ENCODE peak calls at places on chromosomes 1 and 21, in six cellular contexts. W is astrocyte of the spinal cord, Y is T-helper 2 cell, B is NCI-H2081, F is KG1, Z is endothelial cell. P is an unnamed sample.

GRCh38 chr1:84693774-84694173 is 3.5 kb upstream of the SSX2IP start:
- DNase-seq in W (no peak), Y (no peak), B (no peak), F (no peak), Z (no peak), P (no peak)

GRCh38 chr1:15154480-15155036 is 1.0 kb downstream of the TMEM51 start:
- DNase-seq in W (no peak), Y (no peak), B (no peak), F (no peak), Z (peak), P (peak)

GRCh38 chr1:64121766-64122385 is 81.5 kb upstream of the UBE2U start:
- DNase-seq in W (no peak), Y (no peak), B (no peak), F (no peak), Z (no peak), P (no peak)

GRCh38 chr1:172005856-172006255 is 164.6 kb downstream of the DNM3 start:
- DNase-seq in W (peak), Y (no peak), B (no peak), F (no peak), Z (no peak), P (no peak)

GRCh38 chr21:45184869-45185268 is 102.8 kb downstream of the POFUT2 start:
- DNase-seq in W (no peak), Y (no peak), B (no peak), F (no peak), Z (no peak), P (no peak)

GRCh38 chr1:63679076-63679475 is 85.9 kb downstream of the PGM1 start:
- DNase-seq in W (peak), Y (no peak), B (no peak), F (no peak), Z (no peak), P (no peak)

GRCh38 chr1:20137055-20137454 is 2.1 kb upstream of the PLA2G2F start:
- DNase-seq in W (no peak), Y (no peak), B (no peak), F (no peak), Z (no peak), P (no peak)

GRCh38 chr1:31765041-31765467 is 914 bp upstream of the ADGRB2 start:
- DNase-seq in W (no peak), Y (no peak), B (peak), F (no peak), Z (peak), P (no peak)

GRCh38 chr1:4095466-4095865 is 195.4 kb upstream of the C1orf174 start:
- DNase-seq in W (no peak), Y (no peak), B (no peak), F (no peak), Z (no peak), P (no peak)

GRCh38 chr1:85465099-85465790 is at the start of gene DDAH1:
- DNase-seq in W (peak), Y (no peak), B (peak), F (no peak), Z (peak), P (peak)

GRCh38 chr1:219488275-219488674 is 124.6 kb downstream of the ZC3H11B start:
- DNase-seq in W (no peak), Y (no peak), B (no peak), F (no peak), Z (no peak), P (no peak)

GRCh38 chr21:36910581-36911307 is 55.7 kb downstream of the HLCS start:
- DNase-seq in W (peak), Y (no peak), B (no peak), F (no peak), Z (no peak), P (no peak)

GRCh38 chr1:192702212-192702993 is 66.5 kb downstream of the RGS13 start:
- DNase-seq in W (peak), Y (no peak), B (no peak), F (no peak), Z (no peak), P (no peak)

GRCh38 chr21:34900376-34900775 is 148.7 kb downstream of the RUNX1 start:
- DNase-seq in W (peak), Y (no peak), B (no peak), F (no peak), Z (no peak), P (no peak)

GRCh38 chr1:206847946-206848345 is 17.5 kb upstream of the IL20 start:
- DNase-seq in W (no peak), Y (no peak), B (no peak), F (no peak), Z (no peak), P (no peak)

GRCh38 chr1:58628987-58629598 is 52.0 kb upstream of the TACSTD2 start:
- DNase-seq in W (peak), Y (no peak), B (no peak), F (no peak), Z (no peak), P (no peak)

GRCh38 chr1:172390620-172391491 is 29.6 kb upstream of the C1orf105 start:
- DNase-seq in W (no peak), Y (no peak), B (no peak), F (no peak), Z (no peak), P (no peak)

GRCh38 chr1:33455537-33456301 is 16.7 kb upstream of the ZSCAN20 start:
- DNase-seq in W (peak), Y (peak), B (peak), F (peak), Z (peak), P (peak)

GRCh38 chr21:44085491-44086321 is 21.5 kb upstream of the PWP2 start:
- DNase-seq in W (no peak), Y (no peak), B (no peak), F (no peak), Z (no peak), P (no peak)

GRCh38 chr1:227789042-227789880 is 26.2 kb upstream of the PRSS38 start:
- DNase-seq in W (peak), Y (no peak), B (no peak), F (no peak), Z (no peak), P (peak)

GRCh38 chr1:39282537-39283216 is 78.2 kb downstream of the MACF1 start:
- DNase-seq in W (peak), Y (no peak), B (no peak), F (no peak), Z (no peak), P (no peak)

GRCh38 chr1:37556712-37557196 is at the start of gene DNALI1:
- DNase-seq in W (peak), Y (no peak), B (peak), F (no peak), Z (peak), P (peak)

GRCh38 chr1:215111916-215112315 is 29.4 kb downstream of the KCNK2 start:
- DNase-seq in W (no peak), Y (no peak), B (no peak), F (no peak), Z (no peak), P (no peak)

GRCh38 chr1:51907079-51907702 is 28.7 kb upstream of the NRDC start:
- DNase-seq in W (no peak), Y (no peak), B (no peak), F (no peak), Z (no peak), P (no peak)

GRCh38 chr21:35323947-35324346 is 274.8 kb upstream of the RUNX1 start:
- DNase-seq in W (peak), Y (no peak), B (no peak), F (no peak), Z (no peak), P (no peak)

GRCh38 chr1:147612366-147612765 is 58.0 kb downstream of the ACP6 start:
- DNase-seq in W (no peak), Y (no peak), B (peak), F (no peak), Z (no peak), P (no peak)